ENCODE peak calls at places on chromosomes 16 and 17, in seven cellular contexts. P, X, T, N, A, J and S are unnamed samples.

GRCh38 chr16:54655171-54655590 is 275.5 kb upstream of the IRX5 start:
- DNase-seq in P (no peak), X (no peak), T (no peak), N (no peak), A (no peak), J (no peak), S (no peak)

GRCh38 chr16:4915226-4915761 is 21.7 kb downstream of the PPL start:
- DNase-seq in P (no peak), X (no peak), T (no peak), N (no peak), A (peak), J (no peak), S (no peak)

GRCh38 chr16:80664798-80665197 is 124.0 kb downstream of the DYNLRB2 start:
- DNase-seq in P (no peak), X (no peak), T (no peak), N (no peak), A (no peak), J (no peak), S (no peak)

GRCh38 chr16:64282181-64282580 is 839.7 kb downstream of the CDH11 start:
- DNase-seq in P (no peak), X (no peak), T (no peak), N (no peak), A (no peak), J (no peak), S (no peak)

GRCh38 chr16:1560866-1561265 is 27.4 kb downstream of the TMEM204 start:
- DNase-seq in P (no peak), X (no peak), T (no peak), N (no peak), A (no peak), J (no peak), S (no peak)

GRCh38 chr16:17109413-17109812 is 361.3 kb downstream of the XYLT1 start:
- DNase-seq in P (no peak), X (no peak), T (no peak), N (no peak), A (no peak), J (no peak), S (no peak)

GRCh38 chr16:68072038-68072695 is 13.0 kb upstream of the NFATC3 start:
- DNase-seq in P (no peak), X (no peak), T (no peak), N (peak), A (no peak), J (no peak), S (no peak)

GRCh38 chr16:2178321-2179106 is 17.9 kb downstream of the CASKIN1 start:
- DNase-seq in P (no peak), X (no peak), T (peak), N (peak), A (no peak), J (peak), S (peak)

GRCh38 chr16:12661656-12662172 is 142.0 kb downstream of the CPPED1 start:
- DNase-seq in P (no peak), X (no peak), T (peak), N (peak), A (peak), J (no peak), S (no peak)

GRCh38 chr16:80594756-80595155 is 54.0 kb downstream of the DYNLRB2 start:
- DNase-seq in P (no peak), X (no peak), T (no peak), N (no peak), A (no peak), J (no peak), S (no peak)

DNA sequence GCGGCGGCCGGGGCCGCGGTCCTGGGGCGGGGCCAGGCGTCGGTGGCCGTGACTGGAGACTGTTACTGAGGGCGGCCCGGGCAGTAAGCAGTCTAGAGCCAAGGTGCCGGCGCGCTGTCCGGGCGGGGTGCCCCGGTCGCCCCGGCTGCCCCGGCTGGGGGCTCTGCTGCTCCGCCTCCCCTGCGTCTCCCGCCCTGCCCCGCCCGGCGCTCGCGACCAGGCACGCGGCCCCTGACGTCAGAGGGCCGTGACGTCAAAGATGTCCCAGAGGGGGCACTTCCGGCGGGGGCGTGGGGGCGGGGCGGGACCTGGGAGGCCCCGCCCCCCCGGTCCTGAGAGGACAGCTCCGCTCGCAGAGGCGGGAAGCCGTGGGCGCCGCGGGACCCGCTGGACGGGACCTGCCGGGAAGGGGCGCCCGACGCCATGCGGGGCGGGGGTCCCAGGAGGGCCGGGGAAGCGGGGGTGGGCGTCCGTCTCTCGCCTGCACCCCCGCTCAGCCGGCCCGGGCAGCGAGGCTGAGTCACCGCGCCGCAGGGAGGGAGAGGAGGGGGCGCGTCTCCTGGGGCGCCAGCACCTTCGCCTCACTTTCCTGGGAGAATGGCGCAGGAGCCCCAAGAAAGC is 4.5 kb upstream of the HIC1 start:
- DNase-seq in P (no peak), X (no peak), T (no peak), N (peak), A (no peak), J (peak), S (no peak)
- TF ChIP-seq TAF1 in P (no peak), X (no peak), T (no peak), N (no peak), A (no peak), J (no peak), S (no peak)

DNA sequence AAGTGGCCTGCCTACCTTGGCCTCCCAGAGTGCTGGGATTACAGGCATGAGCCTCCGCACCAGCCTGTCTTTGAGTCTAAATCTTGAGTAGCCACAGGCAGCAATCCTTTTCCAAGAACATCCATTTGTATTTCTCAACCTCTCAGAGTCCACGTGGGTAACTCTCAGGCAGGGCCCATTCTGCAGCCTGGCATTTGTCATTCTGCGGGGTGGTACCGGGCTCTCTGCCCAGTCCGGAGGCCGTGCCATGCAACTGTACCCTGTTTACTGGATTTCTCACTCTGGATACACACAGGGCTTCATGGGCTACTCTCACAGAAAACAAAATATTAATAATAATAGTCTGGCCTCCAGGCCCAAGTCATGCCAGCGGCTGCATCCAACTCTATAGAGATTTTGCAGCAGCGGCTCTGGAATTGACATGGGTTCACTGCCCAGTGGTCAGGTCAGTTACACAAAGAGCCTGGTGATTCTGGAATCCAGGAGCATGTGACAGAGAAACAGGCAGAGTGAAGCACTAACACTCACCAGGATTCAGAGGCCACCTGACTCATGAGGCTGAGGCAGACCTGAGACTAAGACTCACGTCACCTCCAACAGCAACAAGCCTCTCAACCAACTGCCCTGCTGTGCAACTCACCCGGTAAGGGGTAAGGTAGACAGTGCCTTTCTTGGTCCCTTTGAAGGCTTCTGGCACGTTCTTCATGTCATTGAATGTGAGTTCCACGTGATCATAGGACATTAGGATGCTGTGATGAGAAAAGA is 4.0 kb downstream of the WBP2 start:
- DNase-seq in P (no peak), X (no peak), T (no peak), N (no peak), A (no peak), J (no peak), S (no peak)
- TF ChIP-seq TAF1 in P (no peak), X (no peak), T (no peak), N (no peak), A (no peak), J (no peak), S (no peak)

GRCh38 chr17:28030386-28030785 is 12.1 kb upstream of the NLK start:
- DNase-seq in P (no peak), X (no peak), T (no peak), N (no peak), A (peak), J (no peak), S (no peak)

GRCh38 chr17:28029033-28029432 is 13.4 kb upstream of the NLK start:
- DNase-seq in P (no peak), X (no peak), T (no peak), N (peak), A (no peak), J (no peak), S (no peak)

GRCh38 chr17:28038802-28039600 is 3.5 kb upstream of the NLK start:
- DNase-seq in P (no peak), X (no peak), T (no peak), N (no peak), A (no peak), J (no peak), S (no peak)

GRCh38 chr17:28031174-28031573 is 11.3 kb upstream of the NLK start:
- DNase-seq in P (no peak), X (no peak), T (no peak), N (no peak), A (no peak), J (no peak), S (no peak)

GRCh38 chr17:28033972-28034714 is 8.3 kb upstream of the NLK start:
- DNase-seq in P (no peak), X (no peak), T (no peak), N (peak), A (no peak), J (no peak), S (no peak)
- TF ChIP-seq TAF1 in P (no peak), X (no peak), T (no peak), N (peak), A (no peak), J (no peak), S (no peak)

GRCh38 chr17:77049440-77049839 is 91.3 kb upstream of the SEC14L1 start:
- DNase-seq in P (no peak), X (no peak), T (no peak), N (no peak), A (no peak), J (no peak), S (no peak)
- TF ChIP-seq TAF1 in P (no peak), X (no peak), T (no peak), N (no peak), A (no peak), J (no peak), S (no peak)

DNA sequence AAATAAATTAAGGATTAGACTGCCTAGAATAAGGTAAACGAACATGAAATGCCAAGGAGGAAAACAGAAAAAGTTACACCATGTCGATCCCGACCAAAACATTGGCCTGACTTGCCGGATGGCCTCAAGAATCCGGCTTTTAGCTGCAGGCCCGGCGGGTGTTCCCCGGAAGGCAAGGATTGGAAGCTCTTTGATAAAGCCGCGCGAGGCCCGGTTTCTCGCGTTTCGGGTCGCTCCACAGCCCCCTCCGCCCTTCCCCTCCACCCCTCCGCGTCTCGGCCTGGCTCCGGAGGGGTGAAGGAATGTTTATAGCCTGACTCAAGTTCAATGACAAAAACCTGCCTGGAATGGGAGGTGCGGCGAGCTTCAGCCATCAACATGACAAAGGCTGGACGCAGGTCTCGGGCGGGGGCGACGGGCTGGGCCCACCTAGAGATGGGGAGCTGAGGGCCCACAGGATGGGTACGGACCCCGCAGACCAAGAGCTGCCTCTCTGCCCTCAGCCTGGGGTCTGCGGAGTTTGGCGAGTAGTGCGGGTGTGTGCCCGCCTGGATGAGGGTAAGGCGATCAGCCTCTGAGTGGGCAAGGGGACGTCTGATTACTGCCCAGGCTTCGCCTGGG is 2.6 kb downstream of the PRAC1 start:
- DNase-seq in P (no peak), X (no peak), T (peak), N (no peak), A (no peak), J (peak), S (no peak)
- TF ChIP-seq TAF1 in P (no peak), X (no peak), T (no peak), N (no peak), A (no peak), J (no peak), S (no peak)

GRCh38 chr17:42339221-42339620 is 49.0 kb downstream of the STAT3 start:
- DNase-seq in P (no peak), X (no peak), T (no peak), N (no peak), A (no peak), J (no peak), S (no peak)

GRCh38 chr17:42341568-42341967 is 46.7 kb downstream of the STAT3 start:
- DNase-seq in P (no peak), X (no peak), T (no peak), N (no peak), A (no peak), J (no peak), S (no peak)

GRCh38 chr17:42345396-42346078 is 42.7 kb downstream of the STAT3 start:
- DNase-seq in P (no peak), X (no peak), T (no peak), N (no peak), A (no peak), J (no peak), S (no peak)

GRCh38 chr17:42340691-42341127 is 47.5 kb downstream of the STAT3 start:
- DNase-seq in P (no peak), X (no peak), T (no peak), N (no peak), A (no peak), J (no peak), S (no peak)

GRCh38 chr17:42342242-42343008 is 45.8 kb downstream of the STAT3 start:
- DNase-seq in P (no peak), X (no peak), T (no peak), N (no peak), A (no peak), J (no peak), S (no peak)
- TF ChIP-seq TAF1 in P (no peak), X (no peak), T (no peak), N (no peak), A (no peak), J (no peak), S (no peak)

GRCh38 chr17:63436523-63437110 is 9.5 kb downstream of the CYB561 start:
- DNase-seq in P (no peak), X (no peak), T (no peak), N (peak), A (no peak), J (peak), S (no peak)

GRCh38 chr17:63437287-63438091 is 8.6 kb downstream of the CYB561 start:
- DNase-seq in P (no peak), X (no peak), T (no peak), N (peak), A (no peak), J (peak), S (no peak)

GRCh38 chr17:63435681-63436522 is 10.2 kb downstream of the CYB561 start:
- DNase-seq in P (no peak), X (peak), T (no peak), N (peak), A (no peak), J (peak), S (peak)

GRCh38 chr17:63433746-63434591 is 12.1 kb downstream of the CYB561 start:
- DNase-seq in P (no peak), X (no peak), T (no peak), N (no peak), A (no peak), J (peak), S (no peak)

DNA sequence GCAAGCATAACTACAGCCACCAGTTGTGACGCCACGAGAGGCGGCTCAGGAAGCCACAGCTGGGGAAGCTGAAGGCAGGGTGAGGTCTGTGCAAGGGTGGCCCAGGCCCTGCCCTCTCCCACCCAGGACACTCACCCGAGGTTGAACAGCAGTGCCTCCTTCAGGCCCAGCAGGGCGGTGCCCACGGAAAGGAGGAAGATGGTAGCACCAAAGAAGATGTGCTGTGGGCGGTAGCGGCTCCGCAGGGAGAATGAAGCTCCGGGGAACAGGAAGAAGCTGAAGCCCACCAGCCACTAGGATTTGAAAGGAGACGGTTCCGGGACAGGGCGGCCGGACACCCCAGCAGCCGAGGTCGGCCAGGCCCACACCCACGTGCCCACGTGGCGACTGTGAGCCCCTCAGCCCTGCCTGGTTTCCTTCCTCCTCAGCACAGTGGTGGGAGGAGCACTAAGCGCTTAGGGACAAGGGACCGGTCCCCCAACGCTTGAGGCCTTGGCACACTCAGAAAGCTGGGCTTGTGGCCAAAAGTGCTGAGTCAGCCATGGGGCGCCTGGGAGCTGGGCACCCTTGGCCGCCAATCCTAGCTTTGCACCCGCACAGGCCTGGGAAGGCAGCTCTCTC is 11.0 kb downstream of the CYB561 start:
- DNase-seq in P (no peak), X (no peak), T (no peak), N (no peak), A (no peak), J (peak), S (no peak)
- TF ChIP-seq TAF1 in P (no peak), X (no peak), T (no peak), N (no peak), A (no peak), J (no peak), S (no peak)

GRCh38 chr17:9071921-9072503 is 50.7 kb downstream of the NTN1 start:
- DNase-seq in P (no peak), X (no peak), T (no peak), N (no peak), A (no peak), J (no peak), S (no peak)
- TF ChIP-seq TAF1 in P (no peak), X (no peak), T (no peak), N (no peak), A (no peak), J (no peak), S (no peak)

GRCh38 chr17:45907720-45908395 is 13.5 kb downstream of the MAPT start:
- DNase-seq in P (no peak), X (no peak), T (no peak), N (no peak), A (no peak), J (no peak), S (no peak)
- TF ChIP-seq TAF1 in P (no peak), X (no peak), T (no peak), N (no peak), A (no peak), J (no peak), S (no peak)

GRCh38 chr16:6616746-6617145 is 715.9 kb upstream of the RBFOX1 start:
- DNase-seq in P (no peak), X (no peak), T (no peak), N (no peak), A (no peak), J (no peak), S (no peak)
- TF ChIP-seq TAF1 in P (no peak), X (no peak), T (no peak), N (no peak), A (no peak), J (no peak), S (no peak)